ENCODE peak calls at places on chromosomes 3 and 15, in four cellular contexts. One of them, this sample, is unnamed.

GRCh38 chr15:56040081-56041035 is 46.9 kb upstream of the NEDD4 start:
- DNase-seq in naive thymus-derived CD4-positive, alpha-beta T cell: no peak
- DNase-seq in CD4-positive, alpha-beta T cell: no peak
- DNase-seq in stomach: peak
- DNase-seq in this sample: no peak

GRCh38 chr3:28699283-28699682 is 350.7 kb upstream of the AZI2 start:
- DNase-seq in naive thymus-derived CD4-positive, alpha-beta T cell: no peak
- DNase-seq in CD4-positive, alpha-beta T cell: no peak
- DNase-seq in stomach: no peak
- DNase-seq in this sample: no peak

GRCh38 chr3:193788189-193788946 is 195.4 kb downstream of the OPA1 start:
- DNase-seq in naive thymus-derived CD4-positive, alpha-beta T cell: no peak
- DNase-seq in CD4-positive, alpha-beta T cell: no peak
- DNase-seq in stomach: peak
- DNase-seq in this sample: no peak

GRCh38 chr3:50126287-50127211 is 28.6 kb upstream of the SEMA3F start:
- DNase-seq in naive thymus-derived CD4-positive, alpha-beta T cell: no peak
- DNase-seq in CD4-positive, alpha-beta T cell: no peak
- DNase-seq in stomach: peak
- DNase-seq in this sample: no peak

GRCh38 chr15:80635953-80636352 is 59.2 kb upstream of the ABHD17C start:
- DNase-seq in naive thymus-derived CD4-positive, alpha-beta T cell: no peak
- DNase-seq in CD4-positive, alpha-beta T cell: no peak
- DNase-seq in stomach: no peak
- DNase-seq in this sample: no peak

GRCh38 chr15:63050737-63051700 is 8.5 kb downstream of the TPM1 start:
- DNase-seq in naive thymus-derived CD4-positive, alpha-beta T cell: no peak
- DNase-seq in CD4-positive, alpha-beta T cell: no peak
- DNase-seq in stomach: no peak
- DNase-seq in this sample: no peak

GRCh38 chr3:42803800-42804112 is 534 bp downstream of the HIGD1A start:
- DNase-seq in naive thymus-derived CD4-positive, alpha-beta T cell: peak
- DNase-seq in CD4-positive, alpha-beta T cell: no peak
- DNase-seq in stomach: peak
- DNase-seq in this sample: peak

GRCh38 chr15:63056843-63057242 is 14.3 kb downstream of the TPM1 start:
- DNase-seq in naive thymus-derived CD4-positive, alpha-beta T cell: no peak
- DNase-seq in CD4-positive, alpha-beta T cell: no peak
- DNase-seq in stomach: peak
- DNase-seq in this sample: no peak

GRCh38 chr3:10373686-10374261 is 52.9 kb upstream of the SEC13 start:
- DNase-seq in naive thymus-derived CD4-positive, alpha-beta T cell: no peak
- DNase-seq in CD4-positive, alpha-beta T cell: no peak
- DNase-seq in stomach: no peak
- DNase-seq in this sample: no peak

GRCh38 chr15:29596266-29596665 is 226.0 kb downstream of the TJP1 start:
- DNase-seq in naive thymus-derived CD4-positive, alpha-beta T cell: no peak
- DNase-seq in CD4-positive, alpha-beta T cell: no peak
- DNase-seq in stomach: no peak
- DNase-seq in this sample: no peak

GRCh38 chr3:66822059-66823009 is 175.8 kb upstream of the KBTBD8 start:
- DNase-seq in naive thymus-derived CD4-positive, alpha-beta T cell: peak
- DNase-seq in CD4-positive, alpha-beta T cell: peak
- DNase-seq in stomach: peak
- DNase-seq in this sample: no peak

GRCh38 chr3:4586381-4586780 is 93.2 kb downstream of the ITPR1 start:
- DNase-seq in naive thymus-derived CD4-positive, alpha-beta T cell: no peak
- DNase-seq in CD4-positive, alpha-beta T cell: no peak
- DNase-seq in stomach: no peak
- DNase-seq in this sample: no peak

GRCh38 chr3:90136468-90137191 is 1029.2 kb downstream of the EPHA3 start:
- DNase-seq in naive thymus-derived CD4-positive, alpha-beta T cell: no peak
- DNase-seq in CD4-positive, alpha-beta T cell: no peak
- DNase-seq in stomach: no peak
- DNase-seq in this sample: no peak

GRCh38 chr3:9345041-9345440 is 17.8 kb upstream of the THUMPD3 start:
- DNase-seq in naive thymus-derived CD4-positive, alpha-beta T cell: no peak
- DNase-seq in CD4-positive, alpha-beta T cell: no peak
- DNase-seq in stomach: no peak
- DNase-seq in this sample: no peak

GRCh38 chr3:9340450-9341009 is 22.3 kb upstream of the THUMPD3 start:
- DNase-seq in naive thymus-derived CD4-positive, alpha-beta T cell: no peak
- DNase-seq in CD4-positive, alpha-beta T cell: no peak
- DNase-seq in stomach: no peak
- DNase-seq in this sample: no peak

GRCh38 chr3:9343115-9343514 is 19.7 kb upstream of the THUMPD3 start:
- DNase-seq in naive thymus-derived CD4-positive, alpha-beta T cell: no peak
- DNase-seq in CD4-positive, alpha-beta T cell: no peak
- DNase-seq in stomach: no peak
- DNase-seq in this sample: no peak

GRCh38 chr3:9342696-9343095 is 20.2 kb upstream of the THUMPD3 start:
- DNase-seq in naive thymus-derived CD4-positive, alpha-beta T cell: no peak
- DNase-seq in CD4-positive, alpha-beta T cell: no peak
- DNase-seq in stomach: no peak
- DNase-seq in this sample: no peak

DNA sequence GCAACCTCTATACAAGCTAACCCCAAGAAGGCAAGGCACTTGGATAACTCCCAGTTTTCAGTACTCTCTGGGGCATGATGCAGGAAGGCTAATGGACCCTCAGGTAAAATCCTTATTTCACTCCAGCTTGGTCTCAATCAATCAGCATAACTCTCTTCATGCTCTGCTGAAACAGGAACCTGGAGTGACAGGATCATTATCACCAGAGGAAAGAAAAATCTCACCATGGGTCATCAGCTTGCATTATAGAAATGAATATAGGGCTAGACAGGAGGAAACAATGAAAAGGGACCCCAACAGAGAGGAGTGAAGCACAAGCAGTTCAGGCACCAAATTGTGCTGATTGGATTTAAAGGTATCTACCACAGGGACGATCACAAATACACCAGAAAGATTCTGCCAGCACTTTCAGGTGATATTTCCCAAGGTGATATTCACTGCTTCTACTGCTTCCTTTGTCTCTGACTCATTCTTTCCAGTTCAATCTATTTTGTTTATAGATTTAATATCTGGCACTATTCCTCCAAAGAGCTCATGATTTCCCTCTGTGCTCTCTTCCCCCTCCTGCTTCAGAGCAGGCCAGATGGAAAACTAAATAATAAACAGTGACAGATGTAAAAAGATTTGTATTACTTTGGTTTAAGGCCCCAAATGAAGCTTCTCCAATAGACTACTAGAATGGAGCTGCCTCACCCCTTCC is 23.0 kb upstream of the THUMPD3 start:
- DNase-seq in naive thymus-derived CD4-positive, alpha-beta T cell: no peak
- DNase-seq in CD4-positive, alpha-beta T cell: no peak
- DNase-seq in stomach: no peak
- DNase-seq in this sample: no peak
- H3K27ac ChIP-seq in naive thymus-derived CD4-positive, alpha-beta T cell: no peak
- H3K27ac ChIP-seq in CD4-positive, alpha-beta T cell: no peak
- H3K27ac ChIP-seq in stomach: no peak
- H3K27ac ChIP-seq in this sample: no peak

DNA sequence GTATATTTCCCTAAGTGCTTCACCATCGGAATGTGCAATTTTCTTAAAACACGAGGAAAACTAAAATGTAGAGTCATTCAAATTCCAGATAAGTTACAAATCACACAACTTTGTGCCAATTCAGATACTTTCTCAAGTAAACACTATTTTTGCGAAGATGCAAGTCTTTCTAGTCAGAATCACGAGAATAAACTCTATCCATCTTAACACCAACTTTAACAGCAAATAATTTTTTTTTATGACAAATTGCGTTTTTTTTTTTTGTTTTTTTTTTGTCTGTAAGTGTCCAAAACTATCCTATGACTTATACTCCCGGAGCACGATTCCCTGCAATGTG is 1.3 kb downstream of the STAG1 start:
- DNase-seq in naive thymus-derived CD4-positive, alpha-beta T cell: no peak
- DNase-seq in CD4-positive, alpha-beta T cell: no peak
- DNase-seq in stomach: no peak
- DNase-seq in this sample: no peak
- H3K27ac ChIP-seq in naive thymus-derived CD4-positive, alpha-beta T cell: peak
- H3K27ac ChIP-seq in CD4-positive, alpha-beta T cell: no peak
- H3K27ac ChIP-seq in stomach: peak
- H3K27ac ChIP-seq in this sample: peak

GRCh38 chr3:111923821-111924220 is 55.0 kb upstream of the ABHD10 start:
- DNase-seq in naive thymus-derived CD4-positive, alpha-beta T cell: no peak
- DNase-seq in CD4-positive, alpha-beta T cell: no peak
- DNase-seq in stomach: no peak
- DNase-seq in this sample: no peak
- H3K27ac ChIP-seq in naive thymus-derived CD4-positive, alpha-beta T cell: no peak
- H3K27ac ChIP-seq in CD4-positive, alpha-beta T cell: no peak
- H3K27ac ChIP-seq in stomach: peak
- H3K27ac ChIP-seq in this sample: no peak

GRCh38 chr3:184677344-184678316 is 34.2 kb downstream of the MAGEF1 start:
- DNase-seq in naive thymus-derived CD4-positive, alpha-beta T cell: no peak
- DNase-seq in CD4-positive, alpha-beta T cell: no peak
- DNase-seq in stomach: no peak
- DNase-seq in this sample: no peak

GRCh38 chr3:184680411-184680990 is 31.4 kb downstream of the MAGEF1 start:
- DNase-seq in naive thymus-derived CD4-positive, alpha-beta T cell: no peak
- DNase-seq in CD4-positive, alpha-beta T cell: no peak
- DNase-seq in stomach: no peak
- DNase-seq in this sample: no peak

GRCh38 chr3:184678317-184679055 is 33.4 kb downstream of the MAGEF1 start:
- DNase-seq in naive thymus-derived CD4-positive, alpha-beta T cell: no peak
- DNase-seq in CD4-positive, alpha-beta T cell: no peak
- DNase-seq in stomach: no peak
- DNase-seq in this sample: no peak

GRCh38 chr3:184676927-184677326 is 34.9 kb downstream of the MAGEF1 start:
- DNase-seq in naive thymus-derived CD4-positive, alpha-beta T cell: no peak
- DNase-seq in CD4-positive, alpha-beta T cell: no peak
- DNase-seq in stomach: no peak
- DNase-seq in this sample: no peak

GRCh38 chr3:184679056-184679502 is 32.8 kb downstream of the MAGEF1 start:
- DNase-seq in naive thymus-derived CD4-positive, alpha-beta T cell: no peak
- DNase-seq in CD4-positive, alpha-beta T cell: no peak
- DNase-seq in stomach: no peak
- DNase-seq in this sample: no peak
- H3K27ac ChIP-seq in naive thymus-derived CD4-positive, alpha-beta T cell: no peak
- H3K27ac ChIP-seq in CD4-positive, alpha-beta T cell: no peak
- H3K27ac ChIP-seq in stomach: no peak
- H3K27ac ChIP-seq in this sample: no peak

DNA sequence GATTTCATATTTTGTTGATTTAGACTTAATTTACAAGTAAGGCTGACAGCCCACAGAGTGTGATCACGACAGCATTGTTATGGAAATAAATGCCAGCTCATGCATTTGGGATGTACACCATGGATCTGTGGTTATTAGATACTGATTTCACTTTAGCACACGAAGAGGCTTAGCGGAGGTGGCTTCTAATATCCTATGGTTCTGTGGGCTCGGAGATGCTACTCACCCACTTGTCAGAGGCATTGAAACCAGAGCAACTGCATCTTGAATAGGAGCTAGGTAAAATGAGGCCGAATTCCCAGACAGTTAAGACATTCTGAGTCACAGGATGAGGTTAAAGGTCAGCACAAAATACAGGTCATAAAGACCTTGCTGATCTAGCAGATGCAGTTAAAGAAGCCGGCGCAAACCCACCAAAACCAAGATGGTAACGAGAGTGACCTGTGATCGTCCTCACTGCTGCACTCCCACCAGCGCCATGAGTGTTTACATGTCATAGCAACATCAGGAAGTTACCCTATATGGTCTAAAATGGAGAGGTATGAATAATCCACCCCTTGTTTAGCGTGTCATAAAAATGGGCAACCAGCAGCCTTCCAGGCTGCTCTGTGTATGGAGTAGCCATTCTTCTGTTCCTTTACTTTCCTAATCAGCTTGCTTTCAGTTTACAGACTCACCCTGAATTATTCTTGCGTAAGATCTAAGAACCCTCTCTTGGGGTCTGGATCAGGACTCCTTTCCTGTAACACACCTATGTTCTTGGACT is 117.5 kb downstream of the PGPEP1L start:
- DNase-seq in naive thymus-derived CD4-positive, alpha-beta T cell: no peak
- DNase-seq in CD4-positive, alpha-beta T cell: no peak
- DNase-seq in stomach: no peak
- DNase-seq in this sample: no peak
- H3K27ac ChIP-seq in naive thymus-derived CD4-positive, alpha-beta T cell: no peak
- H3K27ac ChIP-seq in CD4-positive, alpha-beta T cell: no peak
- H3K27ac ChIP-seq in stomach: no peak
- H3K27ac ChIP-seq in this sample: no peak

GRCh38 chr3:161412117-161412516 is 40.8 kb upstream of the SPTSSB start:
- DNase-seq in naive thymus-derived CD4-positive, alpha-beta T cell: no peak
- DNase-seq in CD4-positive, alpha-beta T cell: no peak
- DNase-seq in stomach: no peak
- DNase-seq in this sample: no peak

GRCh38 chr3:161413127-161413854 is 42.0 kb upstream of the SPTSSB start:
- DNase-seq in naive thymus-derived CD4-positive, alpha-beta T cell: no peak
- DNase-seq in CD4-positive, alpha-beta T cell: no peak
- DNase-seq in stomach: peak
- DNase-seq in this sample: no peak

GRCh38 chr3:161414907-161415306 is 43.6 kb upstream of the SPTSSB start:
- DNase-seq in naive thymus-derived CD4-positive, alpha-beta T cell: no peak
- DNase-seq in CD4-positive, alpha-beta T cell: no peak
- DNase-seq in stomach: no peak
- DNase-seq in this sample: no peak

GRCh38 chr3:161413855-161414210 is 42.5 kb upstream of the SPTSSB start:
- DNase-seq in naive thymus-derived CD4-positive, alpha-beta T cell: no peak
- DNase-seq in CD4-positive, alpha-beta T cell: no peak
- DNase-seq in stomach: no peak
- DNase-seq in this sample: no peak

GRCh38 chr3:161415506-161416231 is 44.4 kb upstream of the SPTSSB start:
- DNase-seq in naive thymus-derived CD4-positive, alpha-beta T cell: no peak
- DNase-seq in CD4-positive, alpha-beta T cell: no peak
- DNase-seq in stomach: peak
- DNase-seq in this sample: no peak
- H3K27ac ChIP-seq in naive thymus-derived CD4-positive, alpha-beta T cell: no peak
- H3K27ac ChIP-seq in CD4-positive, alpha-beta T cell: no peak
- H3K27ac ChIP-seq in stomach: peak
- H3K27ac ChIP-seq in this sample: no peak

DNA sequence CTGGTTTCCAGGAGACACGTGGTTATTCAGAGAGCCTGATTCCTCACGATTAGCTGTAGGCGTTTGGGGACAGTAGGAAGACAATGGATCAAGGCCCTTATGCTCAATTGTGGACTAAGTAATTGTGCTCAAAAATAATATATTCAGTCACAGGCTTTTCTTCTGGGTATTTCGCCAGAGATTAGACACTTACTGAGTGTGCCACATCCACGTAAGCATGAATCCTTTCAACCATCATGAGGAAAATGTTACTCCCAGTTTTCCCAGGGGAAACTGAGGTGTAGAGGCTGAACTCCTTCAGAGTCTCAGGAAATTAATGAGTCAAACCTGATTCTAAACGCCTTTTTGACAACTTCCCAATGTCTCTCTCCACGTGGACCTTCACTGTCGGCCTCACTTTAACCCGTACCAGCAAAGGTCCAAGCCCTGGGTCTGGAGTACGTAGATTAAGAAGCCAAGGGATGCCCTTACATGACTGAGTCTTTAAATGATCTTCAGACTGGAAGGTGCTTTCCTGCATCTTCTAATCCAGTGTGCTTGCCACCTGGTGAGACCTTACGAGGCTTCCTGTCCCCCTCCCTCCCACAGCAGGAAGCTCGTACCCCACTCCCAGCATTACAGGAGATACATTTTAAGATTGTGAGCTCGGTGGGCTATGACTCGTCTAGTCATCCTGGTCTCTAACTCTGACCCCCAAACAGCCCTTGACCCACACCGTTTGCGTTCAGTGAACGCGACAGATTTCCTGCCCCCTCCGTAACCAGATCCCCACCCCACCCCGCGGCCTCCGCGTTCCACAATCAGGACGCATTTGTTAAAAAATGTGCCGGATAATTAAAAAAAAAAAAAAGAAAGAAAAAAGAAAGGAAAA is 1.7 kb downstream of the PKM start:
- DNase-seq in naive thymus-derived CD4-positive, alpha-beta T cell: peak
- DNase-seq in CD4-positive, alpha-beta T cell: no peak
- DNase-seq in stomach: no peak
- DNase-seq in this sample: no peak
- H3K27ac ChIP-seq in naive thymus-derived CD4-positive, alpha-beta T cell: peak
- H3K27ac ChIP-seq in CD4-positive, alpha-beta T cell: peak
- H3K27ac ChIP-seq in stomach: peak
- H3K27ac ChIP-seq in this sample: peak